ENCODE peak calls at places on chromosome 20, in seven cellular contexts. C is myocyte, E is left colon, F is GM18507, O is B cell, Q is GM10248, M is cardiac septum. B is an unnamed sample.

GRCh38 chr20:43022568-43022967 is 167.1 kb downstream of the PTPRT start:
- DNase-seq in O (no peak), C (no peak), Q (no peak), E (no peak), M (no peak), F (no peak), B (no peak)

GRCh38 chr20:20212675-20213096 is 155.2 kb upstream of the INSM1 start:
- DNase-seq in M (no peak), Q (no peak), C (no peak), E (no peak), F (no peak), O (no peak), B (no peak)

GRCh38 chr20:24425523-24425922 is 43.9 kb upstream of the SYNDIG1 start:
- DNase-seq in C (no peak), O (no peak), Q (no peak), E (no peak), F (no peak), M (no peak), B (no peak)

GRCh38 chr20:36301359-36302119 is 4.6 kb upstream of the DLGAP4 start:
- DNase-seq in Q (peak; percentile 1), E (no peak), C (no peak), F (no peak), M (no peak), O (no peak), B (no peak)

GRCh38 chr20:61682114-61682997 is 383.3 kb downstream of the TAF4 start:
- DNase-seq in Q (no peak), C (no peak), F (no peak), O (no peak), M (no peak), E (no peak), B (no peak)

GRCh38 chr20:50294164-50295088 is 103.8 kb downstream of the CEBPB start:
- DNase-seq in C (no peak), F (no peak), O (no peak), Q (no peak), M (no peak), E (no peak), B (no peak)

GRCh38 chr20:44540834-44541233 is 19.0 kb upstream of the SERINC3 start:
- DNase-seq in F (no peak), M (no peak), Q (no peak), O (no peak), C (no peak), E (no peak), B (no peak)

GRCh38 chr20:44142416-44142815 is 44.6 kb downstream of the JPH2 start:
- DNase-seq in C (peak; percentile 96), E (no peak), O (no peak), Q (no peak), M (peak; percentile 50), F (no peak), B (no peak)

GRCh38 chr20:48359692-48360337 is 468.0 kb downstream of the PREX1 start:
- DNase-seq in Q (peak; percentile 76), E (peak; percentile 44), M (no peak), F (no peak), O (peak; percentile 85), C (no peak), B (no peak)

GRCh38 chr20:61588356-61589054 is 336.4 kb downstream of the CDH4 start:
- DNase-seq in F (no peak), Q (no peak), M (no peak), E (no peak), O (no peak), C (no peak), B (no peak)

GRCh38 chr20:1505361-1505760 is 14.1 kb upstream of the SIRPB2 start:
- DNase-seq in F (no peak), Q (no peak), E (no peak), M (no peak), C (no peak), O (no peak), B (no peak)

GRCh38 chr20:49608752-49609670 is 41.1 kb upstream of the PTGIS start:
- DNase-seq in E (peak; percentile 72), F (peak; percentile 57), C (no peak), M (peak; percentile 90), Q (peak; percentile 80), O (peak; percentile 81), B (peak; percentile 71)

GRCh38 chr20:63497946-63498935 is 642 bp downstream of the EEF1A2 start:
- DNase-seq in C (peak; percentile 87), O (peak; percentile 41), Q (no peak), E (no peak), M (no peak), F (no peak), B (no peak)

GRCh38 chr20:37384683-37385174 is 38.8 kb downstream of the SRC start:
- DNase-seq in E (peak; percentile 70), F (peak; percentile 62), C (peak; percentile 77), O (peak; percentile 92), Q (peak; percentile 89), M (no peak), B (peak; percentile 83)

GRCh38 chr20:33753763-33754162 is 22.0 kb downstream of the ZNF341 start:
- DNase-seq in Q (no peak), M (no peak), E (no peak), F (no peak), O (no peak), C (peak; percentile 64), B (no peak)

GRCh38 chr20:25750765-25751696 is 54.4 kb upstream of the ZNF337 start:
- DNase-seq in O (peak; percentile 73), F (peak; percentile 28), E (peak; percentile 62), C (no peak), Q (peak; percentile 78), M (no peak), B (peak; percentile 29)

GRCh38 chr20:12511499-12511898 is 497.3 kb upstream of the SPTLC3 start:
- DNase-seq in E (no peak), O (no peak), C (no peak), F (no peak), Q (no peak), M (no peak), B (no peak)

GRCh38 chr20:3686867-3687321 is 5.1 kb upstream of the ADAM33 start:
- DNase-seq in F (no peak), E (peak; percentile 66), Q (no peak), O (no peak), M (no peak), C (peak; percentile 95), B (no peak)

GRCh38 chr20:16314320-16314719 is 258.9 kb downstream of the KIF16B start:
- DNase-seq in F (no peak), C (no peak), O (no peak), Q (no peak), E (no peak), M (no peak), B (no peak)

GRCh38 chr20:46433051-46433450 is 26.6 kb upstream of the ELMO2 start:
- DNase-seq in M (no peak), Q (no peak), F (no peak), E (no peak), C (no peak), O (no peak), B (no peak)

GRCh38 chr20:38986663-38987062 is 24.5 kb downstream of the DHX35 start:
- DNase-seq in F (no peak), O (no peak), E (no peak), M (no peak), Q (peak; percentile 12), C (no peak), B (no peak)

GRCh38 chr20:47196091-47197081 is 160.1 kb downstream of the ZMYND8 start:
- DNase-seq in C (peak; percentile 52), F (peak; percentile 72), O (peak; percentile 83), Q (peak; percentile 84), E (peak; percentile 77), M (peak; percentile 86), B (peak; percentile 68)

GRCh38 chr20:36773123-36773547 is 428 bp downstream of the DSN1 start:
- DNase-seq in O (no peak), F (no peak), M (no peak), C (no peak), E (no peak), Q (no peak), B (no peak)

GRCh38 chr20:4873396-4873795 is 127.9 kb downstream of the SLC23A2 start:
- DNase-seq in F (no peak), C (no peak), O (no peak), E (no peak), M (no peak), Q (no peak), B (no peak)

GRCh38 chr20:53794529-53795115 is 201.0 kb upstream of the ZNF217 start:
- DNase-seq in Q (no peak), F (no peak), M (no peak), O (no peak), C (no peak), E (no peak), B (no peak)

GRCh38 chr20:11976966-11977365 is 59.3 kb downstream of the BTBD3 start:
- DNase-seq in Q (no peak), F (no peak), E (no peak), M (no peak), O (no peak), C (no peak), B (no peak)

GRCh38 chr20:45826381-45827019 is 612 bp downstream of the TNNC2 start:
- DNase-seq in Q (no peak), F (no peak), E (no peak), O (no peak), M (no peak), C (peak; percentile 98), B (no peak)

GRCh38 chr20:38032585-38033329 is 499 bp downstream of the TTI1 start:
- DNase-seq in C (no peak), Q (peak; percentile 70), M (no peak), F (no peak), O (no peak), E (peak; percentile 10), B (no peak)

GRCh38 chr20:24366605-24367004 is 102.8 kb upstream of the SYNDIG1 start:
- DNase-seq in E (no peak), M (no peak), Q (no peak), O (no peak), C (no peak), F (no peak), B (no peak)

GRCh38 chr20:59824711-59825562 is 108.5 kb downstream of the SYCP2 start:
- DNase-seq in O (no peak), E (no peak), M (peak; percentile 64), Q (no peak), F (no peak), C (no peak), B (no peak)

GRCh38 chr20:642398-643174 is 10.4 kb downstream of the SRXN1 start:
- DNase-seq in E (no peak), O (no peak), F (no peak), C (no peak), M (no peak), Q (no peak), B (no peak)

GRCh38 chr20:38892091-38892981 is 33.9 kb upstream of the FAM83D start:
- DNase-seq in O (peak; percentile 50), F (no peak), E (no peak), C (no peak), M (no peak), Q (peak; percentile 70), B (no peak)

GRCh38 chr20:38843346-38843745 is 37.8 kb downstream of the PPP1R16B start:
- DNase-seq in F (no peak), O (no peak), M (no peak), C (no peak), E (no peak), Q (no peak), B (no peak)

GRCh38 chr20:22796465-22797077 is 212.2 kb upstream of the FOXA2 start:
- DNase-seq in Q (no peak), F (no peak), O (no peak), C (peak; percentile 70), E (no peak), M (no peak), B (no peak)

GRCh38 chr20:32112862-32113261 is 3.3 kb downstream of the TM9SF4 start:
- DNase-seq in Q (no peak), E (peak; percentile 50), F (no peak), O (no peak), M (peak; percentile 80), C (no peak), B (no peak)

GRCh38 chr20:15561707-15562106 is 1011.5 kb downstream of the KIF16B start:
- DNase-seq in Q (no peak), C (no peak), O (no peak), F (no peak), E (no peak), M (no peak), B (no peak)

GRCh38 chr20:23412026-23412425 is 9.3 kb downstream of the NAPB start:
- DNase-seq in Q (no peak), E (no peak), O (no peak), F (no peak), M (no peak), C (no peak), B (no peak)

GRCh38 chr20:23622839-23623343 is 14.9 kb downstream of the CST3 start:
- DNase-seq in F (no peak), M (peak; percentile 78), C (peak; percentile 97), E (peak; percentile 51), Q (no peak), O (no peak), B (no peak)